ENCODE peak calls at places on chromosomes 5 and 9, in seven cellular contexts. E is uterus; U is gastrocnemius medialis; I is naive thymus-derived CD4-positive, alpha-beta T cell; Q is CD4-positive, CD25-positive, alpha-beta regulatory T cell; F is mesendoderm; B is colonic mucosa. Z is an unnamed sample. For H3K4me1, the result is how much of the 10 kb centered on the place peaks cover.

GRCh38 chr9:85900504-85901201 is 40.3 kb upstream of the NAA35 start:
- DNase-seq in F (peak), U (no peak), I (no peak), B (peak), Q (peak), E (no peak), Z (no peak)

GRCh38 chr5:134846641-134846960 is 833 bp downstream of the C5orf24 start:
- DNase-seq in B (no peak), F (peak), Q (peak), I (no peak), E (no peak), U (no peak), Z (no peak)

GRCh38 chr5:81852277-81853004 is 101.5 kb upstream of the SSBP2 start:
- DNase-seq in I (no peak), U (peak), F (peak), E (peak), Q (peak), B (peak), Z (no peak)

GRCh38 chr5:35826561-35826960 is 30.1 kb upstream of the IL7R start:
- DNase-seq in U (no peak), F (no peak), B (no peak), I (no peak), E (no peak), Q (no peak), Z (no peak)

GRCh38 chr5:372911-373709 is 51.6 kb downstream of the AHRR start:
- DNase-seq in Q (no peak), U (no peak), B (peak), E (no peak), F (no peak), I (no peak), Z (no peak)

GRCh38 chr9:136572003-136572595 is 26.3 kb upstream of the NOTCH1 start:
- DNase-seq in I (no peak), Q (no peak), E (no peak), U (no peak), B (no peak), F (peak), Z (peak)

GRCh38 chr5:97162045-97162444 is 19.6 kb upstream of the LIX1 start:
- DNase-seq in B (peak), Q (peak), I (no peak), U (peak), F (peak), E (peak), Z (peak)

GRCh38 chr9:37925786-37926736 is 22.1 kb upstream of the SLC25A51 start:
- DNase-seq in Q (no peak), F (no peak), U (no peak), B (no peak), I (no peak), E (no peak), Z (peak)

GRCh38 chr5:76801159-76801802 is 17.5 kb upstream of the F2RL1 start:
- DNase-seq in F (no peak), B (no peak), Q (no peak), E (no peak), U (no peak), I (no peak), Z (no peak)

GRCh38 chr5:99607124-99607523 is 678.3 kb upstream of the CHD1 start:
- DNase-seq in U (no peak), Q (no peak), E (no peak), B (no peak), F (no peak), I (no peak), Z (no peak)

GRCh38 chr5:60801406-60802090 is 42.5 kb downstream of the ELOVL7 start:
- DNase-seq in I (no peak), E (no peak), U (no peak), F (no peak), Q (no peak), B (no peak), Z (no peak)

GRCh38 chr9:37031081-37031480 is 3.0 kb downstream of the PAX5 start:
- DNase-seq in B (no peak), I (no peak), Q (no peak), U (no peak), F (no peak), E (no peak), Z (no peak)

GRCh38 chr9:34253460-34253837 is 74.6 kb downstream of the UBAP1 start:
- DNase-seq in E (peak), U (peak), B (no peak), Q (no peak), I (no peak), F (no peak), Z (no peak)

GRCh38 chr5:178685386-178686059 is 44.9 kb downstream of the ZNF354A start:
- DNase-seq in Q (no peak), U (no peak), B (no peak), I (no peak), F (no peak), E (no peak), Z (no peak)

GRCh38 chr5:64869419-64869818 is 100.7 kb downstream of the CWC27 start:
- DNase-seq in U (no peak), E (no peak), I (no peak), F (peak), B (no peak), Q (no peak), Z (no peak)

GRCh38 chr5:32283061-32283460 is 29.7 kb downstream of the MTMR12 start:
- DNase-seq in F (no peak), U (no peak), E (no peak), B (no peak), Q (no peak), I (no peak), Z (no peak)

GRCh38 chr9:90872835-90873294 is 71.2 kb downstream of the SYK start:
- DNase-seq in F (no peak), Q (no peak), B (no peak), U (peak), E (no peak), I (no peak), Z (no peak)

GRCh38 chr9:127386249-127386648 is 10.7 kb upstream of the SLC2A8 start:
- DNase-seq in I (no peak), Q (no peak), B (peak), E (no peak), U (no peak), F (no peak), Z (no peak)

GRCh38 chr9:34558911-34559615 is 30.5 kb downstream of the CNTFR start:
- DNase-seq in U (peak), I (no peak), B (no peak), F (no peak), Q (no peak), E (no peak), Z (no peak)

GRCh38 chr9:36341936-36342577 is 58.0 kb downstream of the RNF38 start:
- DNase-seq in E (no peak), I (no peak), U (no peak), B (no peak), Q (peak), F (no peak), Z (no peak)

GRCh38 chr5:178738513-178738912 is 8.1 kb upstream of the ZNF354A start:
- DNase-seq in F (no peak), I (no peak), Q (no peak), B (no peak), E (no peak), U (no peak), Z (no peak)

GRCh38 chr5:8842906-8843590 is 702.8 kb downstream of the SEMA5A start:
- DNase-seq in U (no peak), F (peak), I (no peak), E (no peak), B (no peak), Q (no peak), Z (no peak)

GRCh38 chr9:137726764-137727163 is 108.0 kb downstream of the EHMT1 start:
- DNase-seq in B (no peak), I (no peak), Q (no peak), F (no peak), U (no peak), E (no peak), Z (no peak)

GRCh38 chr9:14471041-14471440 is 157.1 kb upstream of the NFIB start:
- DNase-seq in B (no peak), E (no peak), I (no peak), U (no peak), Q (no peak), F (no peak), Z (no peak)

GRCh38 chr9:107975426-107976010 is 485.9 kb upstream of the KLF4 start:
- DNase-seq in U (no peak), Q (no peak), F (no peak), B (peak), E (no peak), I (no peak), Z (no peak)

GRCh38 chr9:137645211-137645610 is 26.4 kb downstream of the EHMT1 start:
- DNase-seq in F (no peak), E (no peak), U (no peak), Q (no peak), B (no peak), I (no peak), Z (no peak)

GRCh38 chr9:88945636-88946333 is 45.5 kb upstream of the S1PR3 start:
- DNase-seq in F (no peak), Q (no peak), B (no peak), I (no peak), E (no peak), U (no peak), Z (no peak)

GRCh38 chr9:36575411-36575882 is 2.8 kb downstream of the MELK start:
- DNase-seq in Q (no peak), F (peak), B (no peak), U (no peak), E (no peak), I (no peak), Z (no peak)

GRCh38 chr5:173753307-173754168 is 134.6 kb upstream of the CPEB4 start:
- DNase-seq in I (no peak), B (no peak), Q (no peak), E (no peak), F (peak), U (peak), Z (no peak)

GRCh38 chr5:14913141-14913540 is 41.6 kb upstream of the ANKH start:
- DNase-seq in B (no peak), U (no peak), F (no peak), I (no peak), E (no peak), Q (no peak), Z (no peak)

GRCh38 chr9:134004131-134004873 is 12.2 kb upstream of the VAV2 start:
- DNase-seq in U (no peak), F (no peak), I (no peak), Q (no peak), E (no peak), B (no peak), Z (no peak)

GRCh38 chr5:80034559-80034958 is 589 bp upstream of the THBS4 start:
- DNase-seq in Q (no peak), E (no peak), F (no peak), U (no peak), I (no peak), B (no peak), Z (no peak)

GRCh38 chr5:57191986-57192385 is 18.1 kb downstream of the GPBP1 start:
- DNase-seq in F (no peak), U (no peak), B (no peak), Q (peak), I (no peak), E (no peak), Z (no peak)
- H3K4me1 ChIP-seq in F (under half), U (under half), B (under half), Q (half or more), I (under half), E (under half), Z (under half)

GRCh38 chr9:105027082-105027481 is 99.1 kb upstream of the ABCA1 start:
- DNase-seq in F (no peak), B (no peak), Q (no peak), I (no peak), U (no peak), E (no peak), Z (no peak)

GRCh38 chr9:105023788-105024187 is 95.8 kb upstream of the ABCA1 start:
- DNase-seq in B (no peak), F (peak), Q (no peak), I (no peak), E (no peak), U (no peak), Z (no peak)

GRCh38 chr9:105026451-105026850 is 98.5 kb upstream of the ABCA1 start:
- DNase-seq in E (no peak), B (no peak), I (no peak), F (no peak), Q (no peak), U (no peak), Z (peak)

GRCh38 chr9:105021917-105022316 is 94.0 kb upstream of the ABCA1 start:
- DNase-seq in I (no peak), B (no peak), E (no peak), U (no peak), F (no peak), Q (peak), Z (no peak)

GRCh38 chr9:105024529-105024928 is 96.6 kb upstream of the ABCA1 start:
- DNase-seq in I (no peak), Q (no peak), E (no peak), F (no peak), B (no peak), U (no peak), Z (no peak)
- H3K27ac ChIP-seq in I (no peak), Q (no peak), E (no peak), F (no peak), B (no peak), U (no peak), Z (no peak)

GRCh38 chr9:82417501-82417900 is 428.9 kb downstream of the SPATA31D1 start:
- DNase-seq in Q (no peak), F (no peak), B (no peak), I (no peak), E (no peak), U (no peak), Z (no peak)
- H3K4me3 ChIP-seq in Q (no peak), F (no peak), B (no peak), I (no peak), E (no peak), U (no peak), Z (no peak)

GRCh38 chr9:19116391-19116790 is 10.9 kb downstream of the PLIN2 start:
- DNase-seq in U (peak), B (no peak), E (no peak), F (no peak), Q (no peak), I (no peak), Z (no peak)
- H3K4me1 ChIP-seq in U (half or more), B (under half), E (under half), F (under half), Q (under half), I (under half), Z (under half)

GRCh38 chr5:34706084-34706483 is 50.0 kb downstream of the RAI14 start:
- DNase-seq in E (no peak), U (no peak), B (no peak), F (no peak), Q (no peak), I (no peak), Z (no peak)
- H3K27ac ChIP-seq in E (peak), U (no peak), B (no peak), F (no peak), Q (no peak), I (no peak), Z (peak)

GRCh38 chr9:96020822-96021615 is 145.5 kb downstream of the ERCC6L2 start:
- DNase-seq in E (no peak), B (peak), U (no peak), F (peak), I (peak), Q (peak), Z (no peak)
- H3K4me3 ChIP-seq in E (peak), B (peak), U (peak), F (peak), I (peak), Q (peak), Z (peak)